ENCODE peak calls at places on chromosome 5, in four cellular contexts. One of them, this sample, is unnamed.

GRCh38 chr5:149309354-149309753 is 35.9 kb upstream of the GRPEL2 start:
- DNase-seq in fibroblast of lung: no peak
- DNase-seq in keratinocyte: no peak
- DNase-seq in small intestine: no peak
- DNase-seq in this sample: no peak

GRCh38 chr5:37208883-37209808 is 40.0 kb downstream of the CPLANE1 start:
- DNase-seq in fibroblast of lung: peak; percentile 29
- DNase-seq in keratinocyte: no peak
- DNase-seq in small intestine: no peak
- DNase-seq in this sample: peak; percentile 35

GRCh38 chr5:96962540-96962991 is 26.7 kb downstream of the LNPEP start:
- DNase-seq in fibroblast of lung: no peak
- DNase-seq in keratinocyte: no peak
- DNase-seq in small intestine: peak; percentile 12
- DNase-seq in this sample: no peak

GRCh38 chr5:54669845-54670635 is 152.5 kb downstream of the SNX18 start:
- DNase-seq in fibroblast of lung: peak; percentile 17
- DNase-seq in keratinocyte: no peak
- DNase-seq in small intestine: no peak
- DNase-seq in this sample: no peak

GRCh38 chr5:153523831-153524230 is 33.4 kb downstream of the GRIA1 start:
- DNase-seq in fibroblast of lung: peak; percentile 84
- DNase-seq in keratinocyte: peak; percentile 7
- DNase-seq in small intestine: no peak
- DNase-seq in this sample: no peak

GRCh38 chr5:132826424-132827082 is 3.9 kb downstream of the SHROOM1 start:
- DNase-seq in fibroblast of lung: no peak
- DNase-seq in keratinocyte: no peak
- DNase-seq in small intestine: no peak
- DNase-seq in this sample: no peak

GRCh38 chr5:6633469-6634326 is 458 bp downstream of the SRD5A1 start:
- DNase-seq in fibroblast of lung: no peak
- DNase-seq in keratinocyte: no peak
- DNase-seq in small intestine: peak; percentile 18
- DNase-seq in this sample: no peak

GRCh38 chr5:135220394-135221186 is 178.4 kb downstream of the MACROH2A1 start:
- DNase-seq in fibroblast of lung: no peak
- DNase-seq in keratinocyte: no peak
- DNase-seq in small intestine: no peak
- DNase-seq in this sample: no peak

GRCh38 chr5:127705120-127705892 is 2.1 kb downstream of the CCDC192 start:
- DNase-seq in fibroblast of lung: peak; percentile 77
- DNase-seq in keratinocyte: no peak
- DNase-seq in small intestine: no peak
- DNase-seq in this sample: no peak

GRCh38 chr5:113246371-113246870 is 188.4 kb downstream of the TSSK1B start:
- DNase-seq in fibroblast of lung: peak; percentile 44
- DNase-seq in keratinocyte: no peak
- DNase-seq in small intestine: no peak
- DNase-seq in this sample: no peak

GRCh38 chr5:135394095-135394494 is 4.9 kb downstream of the MACROH2A1 start:
- DNase-seq in fibroblast of lung: no peak
- DNase-seq in keratinocyte: no peak
- DNase-seq in small intestine: no peak
- DNase-seq in this sample: no peak

GRCh38 chr5:157294692-157295091 is 28.8 kb downstream of the CYFIP2 start:
- DNase-seq in fibroblast of lung: no peak
- DNase-seq in keratinocyte: no peak
- DNase-seq in small intestine: no peak
- DNase-seq in this sample: no peak

GRCh38 chr5:30498972-30499371 is 694.5 kb upstream of the CDH6 start:
- DNase-seq in fibroblast of lung: no peak
- DNase-seq in keratinocyte: no peak
- DNase-seq in small intestine: no peak
- DNase-seq in this sample: no peak

GRCh38 chr5:36880761-36881160 is 4.2 kb downstream of the NIPBL start:
- DNase-seq in fibroblast of lung: no peak
- DNase-seq in keratinocyte: no peak
- DNase-seq in small intestine: peak; percentile 51
- DNase-seq in this sample: no peak

GRCh38 chr5:20556364-20556763 is 568.4 kb upstream of the CDH18 start:
- DNase-seq in fibroblast of lung: peak; percentile 74
- DNase-seq in keratinocyte: no peak
- DNase-seq in small intestine: no peak
- DNase-seq in this sample: no peak

GRCh38 chr5:36054646-36055045 is 12.0 kb downstream of the UGT3A2 start:
- DNase-seq in fibroblast of lung: no peak
- DNase-seq in keratinocyte: no peak
- DNase-seq in small intestine: no peak
- DNase-seq in this sample: no peak

GRCh38 chr5:107853696-107854095 is 183.0 kb upstream of the EFNA5 start:
- DNase-seq in fibroblast of lung: no peak
- DNase-seq in keratinocyte: no peak
- DNase-seq in small intestine: no peak
- DNase-seq in this sample: no peak

GRCh38 chr5:41517909-41518308 is 7.5 kb upstream of the PLCXD3 start:
- DNase-seq in fibroblast of lung: peak; percentile 19
- DNase-seq in keratinocyte: no peak
- DNase-seq in small intestine: no peak
- DNase-seq in this sample: no peak

GRCh38 chr5:108528655-108529054 is 146.8 kb upstream of the FBXL17 start:
- DNase-seq in fibroblast of lung: no peak
- DNase-seq in keratinocyte: no peak
- DNase-seq in small intestine: no peak
- DNase-seq in this sample: no peak

GRCh38 chr5:32280656-32281081 is 32.1 kb downstream of the MTMR12 start:
- DNase-seq in fibroblast of lung: no peak
- DNase-seq in keratinocyte: no peak
- DNase-seq in small intestine: no peak
- DNase-seq in this sample: no peak

This sample was measured in frontal cortex.